ENCODE peak calls at places on chromosomes 16 and 17, in five cellular contexts. M, R, Y, W and F are unnamed samples.

GRCh38 chr16:1707193-1707790 is 1.3 kb downstream of the MAPK8IP3 start:
- DNase-seq in M (no peak), R (peak; percentile 77), Y (no peak), W (no peak), F (no peak)

GRCh38 chr17:34979650-34980352 is 511 bp upstream of the LIG3 start:
- DNase-seq in M (no peak), R (peak; percentile 54), Y (no peak), W (no peak), F (no peak)

GRCh38 chr16:55051571-55051970 is 120.9 kb downstream of the IRX5 start:
- DNase-seq in M (no peak), R (no peak), Y (no peak), W (no peak), F (no peak)

GRCh38 chr16:72928089-72928981 is 119.6 kb downstream of the ZFHX3 start:
- DNase-seq in M (no peak), R (no peak), Y (no peak), W (no peak), F (no peak)

GRCh38 chr17:74605361-74605760 is 13.3 kb upstream of the CD300LD start:
- DNase-seq in M (no peak), R (peak; percentile 96), Y (peak; percentile 30), W (no peak), F (peak; percentile 78)

GRCh38 chr16:73170587-73170986 is 122.7 kb upstream of the ZFHX3 start:
- DNase-seq in M (no peak), R (no peak), Y (peak; percentile 30), W (no peak), F (no peak)

GRCh38 chr16:82832861-82833260 is 206.1 kb downstream of the CDH13 start:
- DNase-seq in M (no peak), R (peak; percentile 78), Y (no peak), W (no peak), F (no peak)

GRCh38 chr16:58519707-58520106 is 4.4 kb downstream of the SETD6 start:
- DNase-seq in M (no peak), R (no peak), Y (no peak), W (no peak), F (no peak)

GRCh38 chr17:57612202-57613071 is 132.7 kb downstream of the CCDC182 start:
- DNase-seq in M (no peak), R (no peak), Y (no peak), W (no peak), F (no peak)

GRCh38 chr16:81551141-81551808 is 106.7 kb downstream of the CMIP start:
- DNase-seq in M (peak; percentile 15), R (peak; percentile 92), Y (no peak), W (no peak), F (no peak)

GRCh38 chr17:19523690-19524089 is 10.0 kb upstream of the SLC47A1 start:
- DNase-seq in M (no peak), R (no peak), Y (no peak), W (no peak), F (no peak)

GRCh38 chr16:8614435-8615029 is 7.0 kb upstream of the METTL22 start:
- DNase-seq in M (no peak), R (no peak), Y (no peak), W (no peak), F (no peak)

GRCh38 chr17:44170499-44171201 is at the start of gene ASB16:
- DNase-seq in M (no peak), R (peak; percentile 47), Y (peak; percentile 59), W (no peak), F (no peak)

GRCh38 chr17:38611872-38612376 is 6.2 kb upstream of the SRCIN1 start:
- DNase-seq in M (no peak), R (no peak), Y (no peak), W (no peak), F (no peak)

GRCh38 chr17:83173997-83174858 is 94.8 kb downstream of the METRNL start:
- DNase-seq in M (no peak), R (peak; percentile 52), Y (no peak), W (no peak), F (peak; percentile 72)

GRCh38 chr17:33021731-33022408 is 30.2 kb downstream of the SPACA3 start:
- DNase-seq in M (no peak), R (no peak), Y (no peak), W (no peak), F (no peak)

GRCh38 chr17:9408381-9408780 is 167.2 kb downstream of the STX8 start:
- DNase-seq in M (no peak), R (peak; percentile 48), Y (no peak), W (no peak), F (no peak)

GRCh38 chr17:8226536-8227237 is 16.3 kb upstream of the AURKB start:
- DNase-seq in M (peak; percentile 55), R (peak; percentile 95), Y (peak; percentile 81), W (no peak), F (peak; percentile 66)

GRCh38 chr16:73122604-73123386 is 74.9 kb upstream of the ZFHX3 start:
- DNase-seq in M (no peak), R (peak; percentile 27), Y (peak; percentile 53), W (no peak), F (peak; percentile 63)

DNA sequence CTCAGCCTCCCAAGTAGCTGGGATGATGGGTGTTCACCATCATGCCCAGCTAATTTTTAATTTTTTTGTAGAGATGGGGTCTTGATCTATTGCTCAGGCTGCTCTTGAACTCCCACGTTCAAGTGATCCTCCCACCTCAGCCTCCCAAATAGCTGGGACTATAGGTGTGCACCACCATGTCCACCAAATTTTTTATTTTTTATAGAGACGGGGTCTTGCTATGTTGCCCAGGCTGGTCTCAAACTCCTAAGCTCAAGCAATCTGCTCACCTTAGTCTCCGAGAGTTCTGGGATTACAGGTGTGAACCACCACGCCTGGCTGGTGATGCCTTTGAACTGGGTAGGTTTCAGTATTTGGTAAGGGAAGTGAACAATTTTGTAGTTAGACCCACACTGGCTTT is 30.1 kb downstream of the FA2H start:
- DNase-seq in M (no peak), R (no peak), Y (no peak), W (no peak), F (no peak)
- H3K27ac ChIP-seq in M (no peak overlapping the region), R (no peak overlapping the region), Y (no peak overlapping the region), W (no peak overlapping the region), F (no peak overlapping the region)

GRCh38 chr17:41710472-41711090 is 1.6 kb upstream of the GAST start:
- DNase-seq in M (no peak), R (peak; percentile 91), Y (no peak), W (no peak), F (no peak)

GRCh38 chr17:41717408-41718286 is 5.5 kb downstream of the GAST start:
- DNase-seq in M (no peak), R (peak; percentile 74), Y (no peak), W (no peak), F (no peak)

GRCh38 chr17:41707803-41708669 is 4.1 kb upstream of the GAST start:
- DNase-seq in M (no peak), R (no peak), Y (no peak), W (no peak), F (no peak)

DNA sequence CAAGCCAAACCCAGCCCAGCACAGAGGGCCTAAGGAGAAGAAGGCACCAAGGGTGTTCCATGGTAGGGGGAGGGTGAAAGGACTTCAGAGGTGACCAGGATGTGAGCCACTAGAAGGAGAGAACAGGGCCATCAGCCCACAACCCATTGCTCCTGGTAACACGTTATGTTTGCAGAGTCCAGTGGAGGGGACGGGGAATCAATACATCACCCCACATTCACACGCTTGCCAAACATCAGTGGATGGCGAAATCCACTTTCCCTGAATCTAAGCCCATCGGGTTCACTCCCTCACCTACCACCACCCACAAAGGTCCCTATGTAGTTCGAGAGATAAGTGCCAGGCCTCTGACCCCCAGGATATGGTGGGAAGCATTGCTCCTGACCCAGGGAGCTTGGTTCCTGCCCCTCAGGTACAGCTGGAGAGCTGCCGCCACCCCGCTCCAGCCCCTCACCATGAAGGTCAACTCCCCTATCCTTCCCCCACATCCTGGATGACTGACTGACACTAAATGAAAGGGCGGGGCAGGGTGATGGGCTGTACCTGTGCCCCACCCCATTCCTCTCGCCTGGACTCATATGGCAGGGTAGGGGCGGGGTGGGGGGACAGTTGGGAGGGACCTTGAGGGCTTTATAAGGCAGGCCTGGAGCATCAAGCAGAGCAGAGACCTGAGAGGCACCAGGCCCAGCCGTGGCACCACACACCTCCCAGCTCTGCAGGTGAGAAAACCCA is at the start of gene GAST:
- DNase-seq in M (no peak), R (no peak), Y (no peak), W (no peak), F (no peak)
- H3K27me3 ChIP-seq in M (no peaks in the 10 kb centered on the region), R (peaks cover 11% of the 10 kb centered on the region), Y (no peaks in the 10 kb centered on the region), W (no peaks in the 10 kb centered on the region), F (no peaks in the 10 kb centered on the region)

GRCh38 chr17:81032641-81033422 is 2.1 kb upstream of the BAIAP2 start:
- DNase-seq in M (no peak), R (no peak), Y (no peak), W (no peak), F (no peak)

GRCh38 chr17:81028506-81028858 is 6.5 kb upstream of the BAIAP2 start:
- DNase-seq in M (no peak), R (no peak), Y (no peak), W (no peak), F (peak; percentile 38)

GRCh38 chr17:81031571-81032550 is 3.1 kb upstream of the BAIAP2 start:
- DNase-seq in M (no peak), R (no peak), Y (no peak), W (no peak), F (peak; percentile 72)

GRCh38 chr17:81029859-81030258 is 5.1 kb upstream of the BAIAP2 start:
- DNase-seq in M (no peak), R (no peak), Y (no peak), W (no peak), F (no peak)

DNA sequence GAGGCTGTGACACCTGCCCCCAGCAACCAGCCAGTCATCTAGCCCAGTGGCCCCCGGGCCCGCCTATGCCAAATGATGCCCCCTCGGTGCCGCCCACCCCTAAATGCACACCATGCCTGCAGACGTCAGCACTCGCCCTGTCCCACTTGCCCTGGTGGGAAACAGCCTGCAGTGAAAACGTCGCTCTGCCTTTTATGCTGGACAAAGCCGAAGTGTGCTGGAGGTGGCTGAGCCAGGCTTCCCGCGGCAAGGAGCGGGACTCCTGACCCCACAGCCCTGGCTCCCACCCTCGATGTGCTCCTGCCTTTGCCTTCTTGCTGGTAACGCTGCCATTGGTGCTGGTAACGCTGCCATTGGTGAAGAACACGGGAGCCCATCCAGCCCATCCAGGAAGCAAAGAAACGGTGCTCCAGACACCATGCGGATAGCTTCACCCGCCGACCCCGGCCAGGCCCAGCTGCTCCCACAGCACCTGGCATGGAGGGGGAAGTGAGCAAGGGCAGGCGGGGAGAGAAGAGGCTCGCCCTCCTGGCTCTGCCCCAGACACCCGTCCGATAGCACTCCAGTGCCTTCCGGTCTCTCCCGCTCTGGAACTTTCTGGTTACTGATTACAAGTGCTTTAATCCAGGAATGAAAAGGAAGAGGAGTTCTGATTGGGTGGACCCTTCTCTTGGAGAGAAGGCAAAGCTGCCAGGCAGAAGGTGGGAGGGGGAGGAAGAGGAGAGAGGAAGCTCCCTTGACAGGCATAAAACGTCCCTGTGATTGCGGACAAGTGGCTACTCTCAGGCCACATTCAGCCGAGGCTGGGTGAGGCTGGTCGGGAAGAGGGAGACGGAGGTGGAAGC is 4.0 kb upstream of the BAIAP2 start:
- DNase-seq in M (no peak), R (no peak), Y (peak; percentile 60), W (no peak), F (peak; percentile 81)
- H3K27ac ChIP-seq in M (no peak overlapping the region), R (no peak overlapping the region), Y (peak overlapping the region; percentile 56), W (no peak overlapping the region), F (peak overlapping the region; percentile 32)

GRCh38 chr17:17726721-17727060 is 45.4 kb downstream of the RAI1 start:
- DNase-seq in M (no peak), R (no peak), Y (no peak), W (no peak), F (no peak)

GRCh38 chr17:17727111-17727659 is 45.9 kb downstream of the RAI1 start:
- DNase-seq in M (no peak), R (no peak), Y (no peak), W (no peak), F (no peak)

GRCh38 chr17:17724307-17724921 is 43.2 kb downstream of the RAI1 start:
- DNase-seq in M (no peak), R (peak; percentile 51), Y (peak; percentile 64), W (no peak), F (peak; percentile 49)

GRCh38 chr17:17724991-17725852 is 44.0 kb downstream of the RAI1 start:
- DNase-seq in M (no peak), R (no peak), Y (peak; percentile 44), W (no peak), F (no peak)

GRCh38 chr17:17725853-17726720 is 44.8 kb downstream of the RAI1 start:
- DNase-seq in M (no peak), R (no peak), Y (no peak), W (no peak), F (no peak)
- H3K27me3 ChIP-seq in M (no peaks in the 10 kb centered on the region), R (no peaks in the 10 kb centered on the region), Y (no peaks in the 10 kb centered on the region), W (no peaks in the 10 kb centered on the region), F (no peaks in the 10 kb centered on the region)